ENCODE peak calls at places on chromosome 11, in eight cellular contexts. One of them, this sample, is unnamed.

GRCh38 chr11:132643239-132643638 is 889.1 kb downstream of the OPCML start:
- DNase-seq in activated T-cell treated with anti-CD3 and anti-CD28 coated beads, Interleukin-2, amount 50 U/mL, for 72 hours: no peak
- DNase-seq in activated B cell treated with CpG ODN at 0.5 μM for 24 hours: no peak
- DNase-seq in HCT116: no peak
- DNase-seq in cardiac muscle cell: no peak
- DNase-seq in iPS-NIHi11: no peak
- DNase-seq in PC-3: no peak
- DNase-seq in neural crest cell: no peak
- DNase-seq in this sample: no peak

GRCh38 chr11:130037881-130038601 is 31.7 kb upstream of the APLP2 start:
- DNase-seq in activated T-cell treated with anti-CD3 and anti-CD28 coated beads, Interleukin-2, amount 50 U/mL, for 72 hours: no peak
- DNase-seq in activated B cell treated with CpG ODN at 0.5 μM for 24 hours: no peak
- DNase-seq in HCT116: no peak
- DNase-seq in cardiac muscle cell: peak; percentile 63
- DNase-seq in iPS-NIHi11: no peak
- DNase-seq in PC-3: peak; percentile 48
- DNase-seq in neural crest cell: no peak
- DNase-seq in this sample: no peak

GRCh38 chr11:123628936-123629683 is 25.3 kb downstream of the SCN3B start:
- DNase-seq in activated T-cell treated with anti-CD3 and anti-CD28 coated beads, Interleukin-2, amount 50 U/mL, for 72 hours: no peak
- DNase-seq in activated B cell treated with CpG ODN at 0.5 μM for 24 hours: no peak
- DNase-seq in HCT116: no peak
- DNase-seq in cardiac muscle cell: peak; percentile 86
- DNase-seq in iPS-NIHi11: no peak
- DNase-seq in PC-3: peak; percentile 39
- DNase-seq in neural crest cell: no peak
- DNase-seq in this sample: no peak

GRCh38 chr11:119207300-119207570 is 1.1 kb downstream of the CBL start:
- DNase-seq in activated T-cell treated with anti-CD3 and anti-CD28 coated beads, Interleukin-2, amount 50 U/mL, for 72 hours: no peak
- DNase-seq in activated B cell treated with CpG ODN at 0.5 μM for 24 hours: no peak
- DNase-seq in HCT116: no peak
- DNase-seq in cardiac muscle cell: peak; percentile 29
- DNase-seq in iPS-NIHi11: no peak
- DNase-seq in PC-3: no peak
- DNase-seq in neural crest cell: no peak
- DNase-seq in this sample: no peak

GRCh38 chr11:10303558-10304363 is 1.1 kb upstream of the ADM start:
- DNase-seq in activated T-cell treated with anti-CD3 and anti-CD28 coated beads, Interleukin-2, amount 50 U/mL, for 72 hours: peak; percentile 37
- DNase-seq in activated B cell treated with CpG ODN at 0.5 μM for 24 hours: peak; percentile 37
- DNase-seq in HCT116: no peak
- DNase-seq in cardiac muscle cell: peak; percentile 57
- DNase-seq in iPS-NIHi11: no peak
- DNase-seq in PC-3: peak; percentile 67
- DNase-seq in neural crest cell: no peak
- DNase-seq in this sample: no peak

GRCh38 chr11:14300661-14301304 is 58.2 kb downstream of the RRAS2 start:
- DNase-seq in activated T-cell treated with anti-CD3 and anti-CD28 coated beads, Interleukin-2, amount 50 U/mL, for 72 hours: peak; percentile 36
- DNase-seq in activated B cell treated with CpG ODN at 0.5 μM for 24 hours: no peak
- DNase-seq in HCT116: peak; percentile 42
- DNase-seq in cardiac muscle cell: peak; percentile 87
- DNase-seq in iPS-NIHi11: peak; percentile 62
- DNase-seq in PC-3: peak; percentile 80
- DNase-seq in neural crest cell: peak; percentile 39
- DNase-seq in this sample: peak; percentile 72

GRCh38 chr11:67290801-67291200 is 1.7 kb downstream of the ANKRD13D start:
- DNase-seq in activated T-cell treated with anti-CD3 and anti-CD28 coated beads, Interleukin-2, amount 50 U/mL, for 72 hours: no peak
- DNase-seq in activated B cell treated with CpG ODN at 0.5 μM for 24 hours: no peak
- DNase-seq in HCT116: no peak
- DNase-seq in cardiac muscle cell: peak; percentile 79
- DNase-seq in iPS-NIHi11: no peak
- DNase-seq in PC-3: no peak
- DNase-seq in neural crest cell: no peak
- DNase-seq in this sample: no peak

GRCh38 chr11:118939948-118940598 is 14.3 kb upstream of the BCL9L start:
- DNase-seq in activated T-cell treated with anti-CD3 and anti-CD28 coated beads, Interleukin-2, amount 50 U/mL, for 72 hours: peak; percentile 65
- DNase-seq in activated B cell treated with CpG ODN at 0.5 μM for 24 hours: no peak
- DNase-seq in HCT116: no peak
- DNase-seq in cardiac muscle cell: peak; percentile 65
- DNase-seq in iPS-NIHi11: peak; percentile 64
- DNase-seq in PC-3: no peak
- DNase-seq in neural crest cell: no peak
- DNase-seq in this sample: no peak

GRCh38 chr11:78465169-78465942 is 47.7 kb upstream of the GAB2 start:
- DNase-seq in activated T-cell treated with anti-CD3 and anti-CD28 coated beads, Interleukin-2, amount 50 U/mL, for 72 hours: peak; percentile 69
- DNase-seq in activated B cell treated with CpG ODN at 0.5 μM for 24 hours: peak; percentile 35
- DNase-seq in HCT116: no peak
- DNase-seq in cardiac muscle cell: no peak
- DNase-seq in iPS-NIHi11: no peak
- DNase-seq in PC-3: no peak
- DNase-seq in neural crest cell: no peak
- DNase-seq in this sample: no peak

GRCh38 chr11:121881806-121882205 is 234.2 kb downstream of the BLID start:
- DNase-seq in activated T-cell treated with anti-CD3 and anti-CD28 coated beads, Interleukin-2, amount 50 U/mL, for 72 hours: no peak
- DNase-seq in activated B cell treated with CpG ODN at 0.5 μM for 24 hours: no peak
- DNase-seq in HCT116: no peak
- DNase-seq in cardiac muscle cell: peak; percentile 31
- DNase-seq in iPS-NIHi11: no peak
- DNase-seq in PC-3: peak; percentile 73
- DNase-seq in neural crest cell: no peak
- DNase-seq in this sample: no peak

GRCh38 chr11:28337701-28338100 is 229.5 kb downstream of the METTL15 start:
- DNase-seq in activated T-cell treated with anti-CD3 and anti-CD28 coated beads, Interleukin-2, amount 50 U/mL, for 72 hours: no peak
- DNase-seq in activated B cell treated with CpG ODN at 0.5 μM for 24 hours: no peak
- DNase-seq in HCT116: no peak
- DNase-seq in cardiac muscle cell: peak; percentile 24
- DNase-seq in iPS-NIHi11: no peak
- DNase-seq in PC-3: no peak
- DNase-seq in neural crest cell: no peak
- DNase-seq in this sample: no peak

GRCh38 chr11:32833921-32834320 is 4.2 kb downstream of the PRRG4 start:
- DNase-seq in activated T-cell treated with anti-CD3 and anti-CD28 coated beads, Interleukin-2, amount 50 U/mL, for 72 hours: no peak
- DNase-seq in activated B cell treated with CpG ODN at 0.5 μM for 24 hours: no peak
- DNase-seq in HCT116: no peak
- DNase-seq in cardiac muscle cell: no peak
- DNase-seq in iPS-NIHi11: no peak
- DNase-seq in PC-3: no peak
- DNase-seq in neural crest cell: no peak
- DNase-seq in this sample: no peak

GRCh38 chr11:75743711-75744563 is 24.6 kb upstream of the DGAT2 start:
- DNase-seq in activated T-cell treated with anti-CD3 and anti-CD28 coated beads, Interleukin-2, amount 50 U/mL, for 72 hours: no peak
- DNase-seq in activated B cell treated with CpG ODN at 0.5 μM for 24 hours: no peak
- DNase-seq in HCT116: no peak
- DNase-seq in cardiac muscle cell: peak; percentile 17
- DNase-seq in iPS-NIHi11: no peak
- DNase-seq in PC-3: no peak
- DNase-seq in neural crest cell: no peak
- DNase-seq in this sample: no peak

GRCh38 chr11:83249972-83250593 is 36.1 kb downstream of the CCDC90B start:
- DNase-seq in activated T-cell treated with anti-CD3 and anti-CD28 coated beads, Interleukin-2, amount 50 U/mL, for 72 hours: peak; percentile 6
- DNase-seq in activated B cell treated with CpG ODN at 0.5 μM for 24 hours: no peak
- DNase-seq in HCT116: peak; percentile 21
- DNase-seq in cardiac muscle cell: peak; percentile 69
- DNase-seq in iPS-NIHi11: peak; percentile 28
- DNase-seq in PC-3: peak; percentile 70
- DNase-seq in neural crest cell: no peak
- DNase-seq in this sample: peak; percentile 32

GRCh38 chr11:8717876-8718753 is 35.5 kb downstream of the RPL27A start:
- DNase-seq in activated T-cell treated with anti-CD3 and anti-CD28 coated beads, Interleukin-2, amount 50 U/mL, for 72 hours: no peak
- DNase-seq in activated B cell treated with CpG ODN at 0.5 μM for 24 hours: peak; percentile 24
- DNase-seq in HCT116: no peak
- DNase-seq in cardiac muscle cell: peak; percentile 93
- DNase-seq in iPS-NIHi11: no peak
- DNase-seq in PC-3: peak; percentile 73
- DNase-seq in neural crest cell: no peak
- DNase-seq in this sample: no peak

GRCh38 chr11:111388431-111388830 is 9.4 kb upstream of the POU2AF1 start:
- DNase-seq in activated T-cell treated with anti-CD3 and anti-CD28 coated beads, Interleukin-2, amount 50 U/mL, for 72 hours: no peak
- DNase-seq in activated B cell treated with CpG ODN at 0.5 μM for 24 hours: no peak
- DNase-seq in HCT116: no peak
- DNase-seq in cardiac muscle cell: no peak
- DNase-seq in iPS-NIHi11: no peak
- DNase-seq in PC-3: no peak
- DNase-seq in neural crest cell: no peak
- DNase-seq in this sample: no peak

GRCh38 chr11:134802116-134802515 is 390.1 kb upstream of the B3GAT1 start:
- DNase-seq in activated T-cell treated with anti-CD3 and anti-CD28 coated beads, Interleukin-2, amount 50 U/mL, for 72 hours: no peak
- DNase-seq in activated B cell treated with CpG ODN at 0.5 μM for 24 hours: no peak
- DNase-seq in HCT116: no peak
- DNase-seq in cardiac muscle cell: no peak
- DNase-seq in iPS-NIHi11: peak; percentile 48
- DNase-seq in PC-3: no peak
- DNase-seq in neural crest cell: peak; percentile 40
- DNase-seq in this sample: no peak

GRCh38 chr11:88414385-88414861 is 76.9 kb upstream of the CTSC start:
- DNase-seq in activated T-cell treated with anti-CD3 and anti-CD28 coated beads, Interleukin-2, amount 50 U/mL, for 72 hours: no peak
- DNase-seq in activated B cell treated with CpG ODN at 0.5 μM for 24 hours: no peak
- DNase-seq in HCT116: no peak
- DNase-seq in cardiac muscle cell: peak; percentile 93
- DNase-seq in iPS-NIHi11: peak; percentile 29
- DNase-seq in PC-3: peak; percentile 65
- DNase-seq in neural crest cell: no peak
- DNase-seq in this sample: peak; percentile 14

GRCh38 chr11:19633276-19633675 is 79.4 kb upstream of the NAV2 start:
- DNase-seq in activated T-cell treated with anti-CD3 and anti-CD28 coated beads, Interleukin-2, amount 50 U/mL, for 72 hours: no peak
- DNase-seq in activated B cell treated with CpG ODN at 0.5 μM for 24 hours: no peak
- DNase-seq in HCT116: no peak
- DNase-seq in cardiac muscle cell: peak; percentile 77
- DNase-seq in iPS-NIHi11: no peak
- DNase-seq in PC-3: no peak
- DNase-seq in neural crest cell: no peak
- DNase-seq in this sample: no peak

GRCh38 chr11:71466358-71466757 is 13.4 kb downstream of the NADSYN1 start:
- DNase-seq in activated T-cell treated with anti-CD3 and anti-CD28 coated beads, Interleukin-2, amount 50 U/mL, for 72 hours: no peak
- DNase-seq in activated B cell treated with CpG ODN at 0.5 μM for 24 hours: no peak
- DNase-seq in HCT116: no peak
- DNase-seq in cardiac muscle cell: no peak
- DNase-seq in iPS-NIHi11: no peak
- DNase-seq in PC-3: no peak
- DNase-seq in neural crest cell: no peak
- DNase-seq in this sample: no peak

GRCh38 chr11:12066056-12066798 is 44.2 kb upstream of the MICAL2 start:
- DNase-seq in activated T-cell treated with anti-CD3 and anti-CD28 coated beads, Interleukin-2, amount 50 U/mL, for 72 hours: no peak
- DNase-seq in activated B cell treated with CpG ODN at 0.5 μM for 24 hours: no peak
- DNase-seq in HCT116: peak; percentile 93
- DNase-seq in cardiac muscle cell: peak; percentile 78
- DNase-seq in iPS-NIHi11: no peak
- DNase-seq in PC-3: peak; percentile 96
- DNase-seq in neural crest cell: no peak
- DNase-seq in this sample: no peak